ENCODE peak calls at places on chromosomes 1 and 21, in nine cellular contexts. M is coronary artery, N is Peyer's patch, C is PC-3, B is lung, K is stomach, W is neural crest cell, P is cardiac fibroblast, X is progenitor cell of endocrine pancreas. L is an unnamed sample.

GRCh38 chr1:109370712-109371270 is 26.9 kb downstream of the SORT1 start:
- DNase-seq in P (peak; percentile 75), M (no peak), X (no peak), W (no peak), K (no peak), N (no peak), B (no peak), C (peak; percentile 87), L (no peak)

GRCh38 chr21:31346256-31346821 is 2.3 kb upstream of the TIAM1 start:
- DNase-seq in P (no peak), C (no peak), M (no peak), W (no peak), B (no peak), X (no peak), N (no peak), K (no peak), L (no peak)

GRCh38 chr1:117735045-117735992 is 129.5 kb downstream of the TENT5C start:
- DNase-seq in P (peak; percentile 65), B (no peak), W (no peak), K (peak; percentile 43), C (peak; percentile 72), N (peak; percentile 70), M (no peak), X (no peak), L (no peak)

GRCh38 chr1:103273106-103273505 is 164.8 kb upstream of the COL11A1 start:
- DNase-seq in M (no peak), C (no peak), W (no peak), P (no peak), X (no peak), B (no peak), K (no peak), N (no peak), L (no peak)

GRCh38 chr1:95118019-95118499 is 904 bp downstream of the TLCD4 start:
- DNase-seq in W (peak; percentile 18), N (no peak), X (no peak), B (peak; percentile 53), C (no peak), P (no peak), M (no peak), K (no peak), L (no peak)

GRCh38 chr21:17613242-17613676 is 558 bp upstream of the BTG3 start:
- DNase-seq in B (peak; percentile 80), K (peak; percentile 49), C (no peak), N (peak; percentile 58), X (no peak), M (peak; percentile 76), P (peak; percentile 26), W (no peak), L (no peak)

GRCh38 chr1:58727363-58727762 is 27.5 kb upstream of the MYSM1 start:
- DNase-seq in W (no peak), C (peak; percentile 98), K (no peak), N (no peak), B (no peak), M (no peak), X (no peak), P (peak; percentile 69), L (no peak)

GRCh38 chr1:217721692-217722091 is 90.5 kb downstream of the SPATA17 start:
- DNase-seq in X (no peak), B (no peak), N (no peak), K (no peak), W (no peak), M (no peak), P (no peak), C (peak; percentile 50), L (no peak)

GRCh38 chr1:230544758-230545157 is 97.5 kb upstream of the COG2 start:
- DNase-seq in X (no peak), B (no peak), C (no peak), M (no peak), K (no peak), W (no peak), N (no peak), P (no peak), L (no peak)

GRCh38 chr1:100034465-100034864 is 64.7 kb downstream of the SLC35A3 start:
- DNase-seq in N (no peak), X (no peak), M (no peak), K (no peak), C (peak; percentile 43), W (no peak), P (peak; percentile 57), B (no peak), L (no peak)
- TF ChIP-seq CTCF in N (no peak), X (peak; percentile 55), M (no peak), K (no peak), C (peak; percentile 72), W (peak; percentile 56), P (peak; percentile 38), B (no peak), L (no peak)

GRCh38 chr1:84541679-84542078 is 32.6 kb downstream of the CTBS start:
- DNase-seq in B (no peak), N (no peak), P (no peak), X (no peak), M (no peak), K (no peak), C (peak; percentile 14), W (no peak), L (no peak)
- TF ChIP-seq CTCF in B (no peak), N (no peak), P (peak; percentile 7), X (peak; percentile 37), M (no peak), K (no peak), C (peak; percentile 65), W (no peak), L (peak; percentile 43)

GRCh38 chr1:233791372-233791703 is 113.1 kb upstream of the SLC35F3 start:
- DNase-seq in M (no peak), N (no peak), P (no peak), C (no peak), X (no peak), W (no peak), B (no peak), K (no peak), L (no peak)
- TF ChIP-seq CTCF in M (peak; percentile 41), N (no peak), P (no peak), C (no peak), X (no peak), W (no peak), B (no peak), K (peak; percentile 0), L (peak; percentile 47)

GRCh38 chr1:207751790-207752455 is at the start of gene CD46:
- DNase-seq in N (peak; percentile 99), C (peak; percentile 100), K (peak; percentile 99), M (peak; percentile 98), B (peak; percentile 97), P (peak; percentile 94), W (peak; percentile 86), X (peak; percentile 93), L (peak; percentile 94)
- TF ChIP-seq CTCF in N (peak; percentile 6), C (no peak), K (no peak), M (no peak), B (no peak), P (no peak), W (no peak), X (no peak), L (no peak)

GRCh38 chr1:155083865-155084721 is 5.5 kb downstream of the EFNA3 start:
- DNase-seq in K (no peak), M (peak; percentile 70), W (no peak), N (peak; percentile 78), B (no peak), P (peak; percentile 50), C (peak; percentile 71), X (no peak), L (no peak)
- TF ChIP-seq CTCF in K (no peak), M (no peak), W (no peak), N (no peak), B (no peak), P (peak; percentile 35), C (peak; percentile 61), X (no peak), L (no peak)

DNA sequence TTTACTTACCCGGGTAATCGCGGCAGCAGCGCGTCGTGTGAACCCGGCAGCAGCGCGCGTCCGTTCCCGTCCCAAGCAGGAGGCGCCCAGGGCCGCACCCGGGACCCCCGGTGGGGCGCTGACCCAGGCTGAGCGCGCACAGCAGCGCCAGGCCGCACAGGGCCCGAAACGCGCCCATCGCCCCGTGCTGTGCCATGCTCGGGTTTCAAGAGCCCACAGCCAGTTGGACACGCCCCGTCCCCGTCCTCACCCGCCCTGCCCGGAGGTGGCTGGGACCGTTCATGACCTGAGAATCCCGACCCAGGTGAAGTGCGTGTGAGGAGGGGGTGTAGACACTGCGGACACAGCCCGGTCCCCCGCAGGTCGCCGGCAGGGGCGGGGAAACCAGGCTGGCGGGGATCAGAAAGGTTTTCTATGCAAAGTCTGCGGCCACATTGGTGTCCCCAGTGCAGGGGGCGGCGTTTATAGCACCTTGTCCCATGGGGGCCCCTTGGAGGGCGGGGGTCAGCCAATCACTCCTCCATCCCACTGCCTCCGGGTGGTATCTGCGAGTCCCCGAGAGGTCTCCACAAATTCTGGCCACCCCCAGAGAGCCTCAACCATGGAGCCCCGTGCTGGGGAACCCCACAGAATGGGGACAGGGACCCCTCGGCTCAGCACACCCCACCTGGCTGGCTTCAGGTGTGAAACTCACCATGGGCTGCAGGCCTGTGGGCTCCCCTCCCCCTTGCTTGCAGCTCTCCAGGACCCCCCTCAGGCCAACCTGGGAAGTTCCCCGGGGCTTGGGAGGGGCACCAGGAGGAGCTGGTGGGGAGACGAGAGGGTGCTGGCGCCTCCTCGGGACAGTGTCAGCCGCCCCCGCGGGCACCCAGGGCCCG is at the start of gene TNFRSF18:
- DNase-seq in X (no peak), C (peak; percentile 79), B (no peak), N (peak; percentile 70), W (no peak), P (no peak), M (no peak), K (peak; percentile 64), L (peak; percentile 41)
- TF ChIP-seq CTCF in X (no peak), C (peak; percentile 31), B (no peak), N (no peak), W (no peak), P (no peak), M (no peak), K (no peak), L (no peak)

GRCh38 chr1:240362826-240363225 is 249.1 kb downstream of the GREM2 start:
- DNase-seq in X (no peak), B (no peak), C (no peak), W (no peak), N (no peak), K (no peak), M (no peak), P (no peak), L (no peak)

GRCh38 chr1:240366636-240367035 is 245.3 kb downstream of the GREM2 start:
- DNase-seq in X (no peak), B (no peak), P (no peak), K (no peak), W (no peak), M (no peak), N (no peak), C (no peak), L (no peak)

DNA sequence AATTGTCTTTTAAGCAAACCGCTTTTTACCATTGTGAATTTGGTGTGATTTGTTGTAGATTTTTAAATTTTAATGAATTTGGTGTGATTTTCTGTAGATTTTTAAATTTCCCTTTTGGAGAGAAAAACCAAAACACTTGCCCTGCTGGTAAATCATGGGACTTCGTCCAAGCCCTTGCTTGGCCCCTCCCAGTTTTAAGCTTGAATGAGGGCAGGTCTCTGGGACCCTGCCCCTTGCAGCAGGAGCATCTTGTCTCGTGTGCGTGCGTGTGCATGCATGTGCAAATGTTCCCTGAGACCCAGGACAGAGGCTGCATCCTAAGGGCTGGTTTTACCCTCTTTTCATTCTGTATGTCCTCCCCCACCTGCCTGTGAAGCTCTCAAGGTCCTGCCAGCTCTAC is 248.6 kb downstream of the GREM2 start:
- DNase-seq in X (no peak), B (no peak), C (no peak), M (no peak), N (no peak), K (no peak), P (no peak), W (no peak), L (no peak)
- TF ChIP-seq CTCF in X (no peak), B (no peak), C (no peak), M (no peak), N (no peak), K (no peak), P (no peak), W (no peak), L (no peak)

L was measured in CD14-positive monocyte.